ENCODE peak calls at places on chromosome 4, in five cellular contexts. One of them, this sample, is unnamed.

GRCh38 chr4:115851918-115852766 is 738.7 kb upstream of the NDST4 start:
- DNase-seq in MM.1S: peak
- DNase-seq in endodermal cell: peak
- DNase-seq in brain microvascular endothelial cell: peak
- DNase-seq in AG10803: no peak
- DNase-seq in this sample: peak

GRCh38 chr4:114272226-114272625 is 292.8 kb upstream of the ARSJ start:
- DNase-seq in MM.1S: no peak
- DNase-seq in endodermal cell: no peak
- DNase-seq in brain microvascular endothelial cell: peak
- DNase-seq in AG10803: peak
- DNase-seq in this sample: no peak

GRCh38 chr4:151173751-151174325 is 74.4 kb downstream of the RPS3A start:
- DNase-seq in MM.1S: no peak
- DNase-seq in endodermal cell: no peak
- DNase-seq in brain microvascular endothelial cell: no peak
- DNase-seq in AG10803: peak
- DNase-seq in this sample: no peak

GRCh38 chr4:100286601-100287000 is 96.3 kb upstream of the DDIT4L start:
- DNase-seq in MM.1S: no peak
- DNase-seq in endodermal cell: peak
- DNase-seq in brain microvascular endothelial cell: no peak
- DNase-seq in AG10803: no peak
- DNase-seq in this sample: no peak

GRCh38 chr4:168337550-168337940 is 19.0 kb upstream of the DDX60 start:
- DNase-seq in MM.1S: no peak
- DNase-seq in endodermal cell: no peak
- DNase-seq in brain microvascular endothelial cell: peak
- DNase-seq in AG10803: peak
- DNase-seq in this sample: no peak

GRCh38 chr4:165810726-165811125 is 62.3 kb upstream of the TLL1 start:
- DNase-seq in MM.1S: no peak
- DNase-seq in endodermal cell: no peak
- DNase-seq in brain microvascular endothelial cell: no peak
- DNase-seq in AG10803: no peak
- DNase-seq in this sample: no peak

GRCh38 chr4:127523369-127523768 is 109.4 kb upstream of the INTU start:
- DNase-seq in MM.1S: no peak
- DNase-seq in endodermal cell: no peak
- DNase-seq in brain microvascular endothelial cell: no peak
- DNase-seq in AG10803: no peak
- DNase-seq in this sample: no peak

GRCh38 chr4:155900402-155900801 is 3.1 kb upstream of the TDO2 start:
- DNase-seq in MM.1S: peak
- DNase-seq in endodermal cell: no peak
- DNase-seq in brain microvascular endothelial cell: peak
- DNase-seq in AG10803: peak
- DNase-seq in this sample: no peak

GRCh38 chr4:102569200-102569599 is 68.0 kb downstream of the NFKB1 start:
- DNase-seq in MM.1S: no peak
- DNase-seq in endodermal cell: no peak
- DNase-seq in brain microvascular endothelial cell: no peak
- DNase-seq in AG10803: peak
- DNase-seq in this sample: no peak

GRCh38 chr4:61938250-61938846 is 738.2 kb downstream of the ADGRL3 start:
- DNase-seq in MM.1S: no peak
- DNase-seq in endodermal cell: peak
- DNase-seq in brain microvascular endothelial cell: no peak
- DNase-seq in AG10803: no peak
- DNase-seq in this sample: no peak

GRCh38 chr4:100008048-100008447 is 58.0 kb upstream of the H2AZ1 start:
- DNase-seq in MM.1S: no peak
- DNase-seq in endodermal cell: no peak
- DNase-seq in brain microvascular endothelial cell: peak
- DNase-seq in AG10803: peak
- DNase-seq in this sample: no peak

GRCh38 chr4:12118651-12119213 is 690.0 kb upstream of the HS3ST1 start:
- DNase-seq in MM.1S: peak
- DNase-seq in endodermal cell: no peak
- DNase-seq in brain microvascular endothelial cell: no peak
- DNase-seq in AG10803: no peak
- DNase-seq in this sample: no peak

GRCh38 chr4:13218316-13218958 is 265.7 kb downstream of the RAB28 start:
- DNase-seq in MM.1S: no peak
- DNase-seq in endodermal cell: no peak
- DNase-seq in brain microvascular endothelial cell: no peak
- DNase-seq in AG10803: no peak
- DNase-seq in this sample: no peak

GRCh38 chr4:61223385-61223784 is 23.3 kb downstream of the ADGRL3 start:
- DNase-seq in MM.1S: no peak
- DNase-seq in endodermal cell: no peak
- DNase-seq in brain microvascular endothelial cell: no peak
- DNase-seq in AG10803: no peak
- DNase-seq in this sample: no peak

GRCh38 chr4:175951794-175952193 is 113.8 kb upstream of the WDR17 start:
- DNase-seq in MM.1S: no peak
- DNase-seq in endodermal cell: no peak
- DNase-seq in brain microvascular endothelial cell: no peak
- DNase-seq in AG10803: no peak
- DNase-seq in this sample: no peak

GRCh38 chr4:112862318-112862674 is 187.2 kb upstream of the ANK2 start:
- DNase-seq in MM.1S: no peak
- DNase-seq in endodermal cell: no peak
- DNase-seq in brain microvascular endothelial cell: no peak
- DNase-seq in AG10803: no peak
- DNase-seq in this sample: no peak

GRCh38 chr4:112861378-112862317 is 187.8 kb upstream of the ANK2 start:
- DNase-seq in MM.1S: no peak
- DNase-seq in endodermal cell: no peak
- DNase-seq in brain microvascular endothelial cell: no peak
- DNase-seq in AG10803: no peak
- DNase-seq in this sample: no peak

GRCh38 chr4:112858751-112859150 is 190.7 kb upstream of the ANK2 start:
- DNase-seq in MM.1S: no peak
- DNase-seq in endodermal cell: no peak
- DNase-seq in brain microvascular endothelial cell: no peak
- DNase-seq in AG10803: no peak
- DNase-seq in this sample: no peak

GRCh38 chr4:112859456-112860184 is 189.8 kb upstream of the ANK2 start:
- DNase-seq in MM.1S: no peak
- DNase-seq in endodermal cell: no peak
- DNase-seq in brain microvascular endothelial cell: no peak
- DNase-seq in AG10803: no peak
- DNase-seq in this sample: no peak

GRCh38 chr4:112860731-112861377 is 188.6 kb upstream of the ANK2 start:
- DNase-seq in MM.1S: no peak
- DNase-seq in endodermal cell: no peak
- DNase-seq in brain microvascular endothelial cell: no peak
- DNase-seq in AG10803: no peak
- DNase-seq in this sample: no peak
- H3K4me3 ChIP-seq in MM.1S: no peak
- H3K4me3 ChIP-seq in endodermal cell: peak
- H3K4me3 ChIP-seq in brain microvascular endothelial cell: no peak
- H3K4me3 ChIP-seq in AG10803: no peak
- H3K4me3 ChIP-seq in this sample: no peak

GRCh38 chr4:169818063-169818679 is 60.4 kb upstream of the HPF1 start:
- DNase-seq in MM.1S: no peak
- DNase-seq in endodermal cell: no peak
- DNase-seq in brain microvascular endothelial cell: no peak
- DNase-seq in AG10803: no peak
- DNase-seq in this sample: no peak
- H3K4me3 ChIP-seq in MM.1S: no peak
- H3K4me3 ChIP-seq in endodermal cell: no peak
- H3K4me3 ChIP-seq in brain microvascular endothelial cell: no peak
- H3K4me3 ChIP-seq in AG10803: no peak
- H3K4me3 ChIP-seq in this sample: no peak

GRCh38 chr4:2417196-2417764 is 1.2 kb downstream of the ZFYVE28 start:
- DNase-seq in MM.1S: no peak
- DNase-seq in endodermal cell: peak
- DNase-seq in brain microvascular endothelial cell: no peak
- DNase-seq in AG10803: no peak
- DNase-seq in this sample: peak

GRCh38 chr4:2416564-2417195 is 1.8 kb downstream of the ZFYVE28 start:
- DNase-seq in MM.1S: no peak
- DNase-seq in endodermal cell: peak
- DNase-seq in brain microvascular endothelial cell: no peak
- DNase-seq in AG10803: peak
- DNase-seq in this sample: peak

GRCh38 chr4:2417765-2418651 is at the start of gene ZFYVE28:
- DNase-seq in MM.1S: no peak
- DNase-seq in endodermal cell: peak
- DNase-seq in brain microvascular endothelial cell: no peak
- DNase-seq in AG10803: peak
- DNase-seq in this sample: peak

GRCh38 chr4:2415213-2415612 is 3.2 kb downstream of the ZFYVE28 start:
- DNase-seq in MM.1S: no peak
- DNase-seq in endodermal cell: no peak
- DNase-seq in brain microvascular endothelial cell: no peak
- DNase-seq in AG10803: no peak
- DNase-seq in this sample: no peak

DNA sequence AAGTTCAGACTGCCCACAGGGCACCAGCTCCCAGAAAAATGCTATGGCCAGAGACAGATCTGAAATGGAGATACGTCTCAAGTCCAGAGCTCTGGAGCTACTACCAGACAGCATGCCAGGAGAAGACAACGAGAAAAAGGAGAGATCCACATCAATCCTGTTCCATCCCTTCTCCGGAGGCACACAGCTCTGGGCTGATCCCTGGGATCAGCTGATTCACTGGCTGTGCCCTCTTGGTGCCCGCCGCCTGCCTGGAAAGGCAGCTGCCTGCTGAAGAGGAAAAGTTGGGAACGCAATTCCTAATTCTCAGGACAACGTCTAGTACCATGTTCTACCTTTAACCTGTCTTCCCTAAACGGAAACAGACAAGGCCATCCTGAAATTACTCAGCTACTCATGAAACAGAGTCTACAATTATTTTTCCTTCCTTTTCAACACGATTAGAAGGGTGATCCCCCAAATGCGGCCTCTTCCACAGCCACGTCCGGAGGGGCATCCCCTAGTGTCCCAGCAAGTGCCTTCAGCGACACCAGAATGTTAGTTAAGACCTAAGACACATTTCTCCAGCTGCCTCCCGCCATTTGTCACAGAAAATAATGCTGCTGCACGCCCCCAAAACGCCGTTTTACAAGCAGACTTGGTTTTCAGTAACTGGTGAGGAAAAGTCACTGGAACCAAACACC is 2.4 kb downstream of the ZFYVE28 start:
- DNase-seq in MM.1S: no peak
- DNase-seq in endodermal cell: peak
- DNase-seq in brain microvascular endothelial cell: no peak
- DNase-seq in AG10803: no peak
- DNase-seq in this sample: no peak
- H3K4me3 ChIP-seq in MM.1S: no peak
- H3K4me3 ChIP-seq in endodermal cell: peak
- H3K4me3 ChIP-seq in brain microvascular endothelial cell: no peak
- H3K4me3 ChIP-seq in AG10803: peak
- H3K4me3 ChIP-seq in this sample: peak

GRCh38 chr4:15405069-15405468 is 22.8 kb upstream of the C1QTNF7 start:
- DNase-seq in MM.1S: no peak
- DNase-seq in endodermal cell: no peak
- DNase-seq in brain microvascular endothelial cell: no peak
- DNase-seq in AG10803: no peak
- DNase-seq in this sample: no peak

GRCh38 chr4:15413010-15413622 is 14.7 kb upstream of the C1QTNF7 start:
- DNase-seq in MM.1S: no peak
- DNase-seq in endodermal cell: no peak
- DNase-seq in brain microvascular endothelial cell: no peak
- DNase-seq in AG10803: no peak
- DNase-seq in this sample: no peak

GRCh38 chr4:15413623-15414019 is 14.2 kb upstream of the C1QTNF7 start:
- DNase-seq in MM.1S: no peak
- DNase-seq in endodermal cell: no peak
- DNase-seq in brain microvascular endothelial cell: no peak
- DNase-seq in AG10803: no peak
- DNase-seq in this sample: no peak

GRCh38 chr4:15414601-15415091 is 13.2 kb upstream of the C1QTNF7 start:
- DNase-seq in MM.1S: no peak
- DNase-seq in endodermal cell: no peak
- DNase-seq in brain microvascular endothelial cell: peak
- DNase-seq in AG10803: peak
- DNase-seq in this sample: no peak

DNA sequence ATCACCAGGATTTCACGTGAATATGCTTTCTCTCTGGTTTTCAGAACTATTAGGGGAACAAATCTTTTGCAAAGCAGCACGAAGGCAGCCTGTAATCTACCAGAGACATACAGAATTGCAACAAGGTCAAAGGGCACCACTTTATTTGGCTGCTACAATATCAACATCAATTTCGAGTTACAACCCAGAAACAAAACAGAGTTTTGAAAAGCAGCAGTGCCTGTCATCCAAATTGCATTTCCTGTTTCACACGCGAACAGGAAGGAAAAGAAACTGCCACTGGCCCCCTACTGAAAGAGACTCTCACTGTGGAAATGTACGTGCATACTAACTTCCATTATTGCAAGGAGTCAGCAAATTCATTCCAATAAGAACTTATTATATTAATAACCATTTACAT is 17.1 kb upstream of the C1QTNF7 start:
- DNase-seq in MM.1S: peak
- DNase-seq in endodermal cell: no peak
- DNase-seq in brain microvascular endothelial cell: no peak
- DNase-seq in AG10803: no peak
- DNase-seq in this sample: no peak
- H3K4me3 ChIP-seq in MM.1S: peak
- H3K4me3 ChIP-seq in endodermal cell: no peak
- H3K4me3 ChIP-seq in brain microvascular endothelial cell: no peak
- H3K4me3 ChIP-seq in AG10803: no peak
- H3K4me3 ChIP-seq in this sample: no peak

DNA sequence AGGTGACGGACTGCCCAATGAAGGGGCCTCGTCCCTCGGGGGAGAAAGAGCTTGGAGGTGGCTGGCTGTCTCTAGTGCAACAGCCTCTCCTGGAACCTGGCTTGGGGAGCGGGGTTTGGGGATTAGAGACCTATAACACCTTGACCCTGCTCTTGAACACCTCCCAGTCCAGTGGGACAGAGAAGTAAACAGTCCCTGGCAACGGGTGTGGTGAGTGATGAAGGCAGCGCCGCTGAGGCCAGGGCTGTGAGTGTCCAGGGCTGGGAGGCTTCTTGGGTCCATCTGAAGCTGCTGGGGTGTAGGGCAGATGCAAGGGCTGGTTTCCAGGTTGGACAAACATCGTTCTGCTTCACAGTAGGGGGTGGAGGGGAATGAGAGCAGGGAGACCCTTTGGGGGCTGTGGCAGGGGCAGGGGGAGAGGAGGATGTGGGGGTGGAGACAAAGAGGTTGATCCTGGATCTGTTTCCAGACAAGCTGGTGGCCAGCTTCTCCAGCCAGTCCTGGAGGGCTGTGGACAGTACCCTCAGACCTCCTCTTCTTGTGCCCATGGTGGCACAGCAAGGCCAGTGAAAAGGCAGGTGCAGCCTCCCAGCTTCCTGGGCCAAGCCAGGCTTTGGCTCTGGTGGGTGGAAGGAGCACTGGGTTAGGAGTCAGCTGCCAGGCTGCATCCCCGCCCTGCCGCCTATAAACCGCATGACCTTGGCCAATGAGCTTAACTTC is 3.8 kb downstream of the NSG1 start:
- DNase-seq in MM.1S: no peak
- DNase-seq in endodermal cell: no peak
- DNase-seq in brain microvascular endothelial cell: no peak
- DNase-seq in AG10803: no peak
- DNase-seq in this sample: no peak
- H3K4me3 ChIP-seq in MM.1S: no peak
- H3K4me3 ChIP-seq in endodermal cell: no peak
- H3K4me3 ChIP-seq in brain microvascular endothelial cell: no peak
- H3K4me3 ChIP-seq in AG10803: no peak
- H3K4me3 ChIP-seq in this sample: no peak

GRCh38 chr4:107838138-107838618 is 13.4 kb downstream of the SGMS2 start:
- DNase-seq in MM.1S: no peak
- DNase-seq in endodermal cell: no peak
- DNase-seq in brain microvascular endothelial cell: no peak
- DNase-seq in AG10803: peak
- DNase-seq in this sample: no peak
- H3K4me3 ChIP-seq in MM.1S: no peak
- H3K4me3 ChIP-seq in endodermal cell: no peak
- H3K4me3 ChIP-seq in brain microvascular endothelial cell: no peak
- H3K4me3 ChIP-seq in AG10803: no peak
- H3K4me3 ChIP-seq in this sample: no peak